ENCODE peak calls at places on chromosomes 4 and X, in four cellular contexts. I is tibial nerve, Z is psoas muscle, A is esophagus squamous epithelium. W is an unnamed sample.

GRCh38 chr4:181685911-181686310 is 557.3 kb upstream of the TENM3 start:
- DNase-seq in I (no peak), Z (no peak), A (no peak), W (no peak)

GRCh38 chr4:92184566-92184965 is 119.2 kb upstream of the GRID2 start:
- DNase-seq in I (no peak), Z (no peak), A (no peak), W (no peak)

GRCh38 chr4:13084210-13084609 is 399.9 kb downstream of the RAB28 start:
- DNase-seq in I (no peak), Z (no peak), A (no peak), W (no peak)

GRCh38 chrX:96715412-96715940 is 30.8 kb downstream of the DIAPH2 start:
- DNase-seq in I (no peak), Z (no peak), A (no peak), W (no peak)

GRCh38 chr4:40750461-40751258 is 905 bp downstream of the NSUN7 start:
- DNase-seq in I (no peak), Z (no peak), A (no peak), W (no peak)

GRCh38 chrX:17778984-17779383 is 41.7 kb downstream of the SCML1 start:
- DNase-seq in I (no peak), Z (no peak), A (no peak), W (no peak)

GRCh38 chr4:30610361-30610760 is 109.8 kb upstream of the PCDH7 start:
- DNase-seq in I (no peak), Z (no peak), A (no peak), W (no peak)

GRCh38 chr4:11471613-11472012 is 42.9 kb upstream of the HS3ST1 start:
- DNase-seq in I (peak; percentile 17), Z (no peak), A (peak; percentile 11), W (no peak)

GRCh38 chr4:105895609-105896460 is 564 bp downstream of the NPNT start:
- DNase-seq in I (no peak), Z (peak; percentile 61), A (no peak), W (no peak)

GRCh38 chrX:40154229-40154852 is 56.6 kb upstream of the BCOR start:
- DNase-seq in I (no peak), Z (peak; percentile 74), A (no peak), W (no peak)

GRCh38 chr4:107718351-107718965 is 1.6 kb downstream of the PAPSS1 start:
- DNase-seq in I (no peak), Z (no peak), A (no peak), W (no peak)

GRCh38 chrX:123085311-123085940 is 98.7 kb upstream of the GRIA3 start:
- DNase-seq in I (no peak), Z (no peak), A (no peak), W (no peak)

GRCh38 chr4:128488055-128488705 is 200.6 kb upstream of the PGRMC2 start:
- DNase-seq in I (no peak), Z (no peak), A (no peak), W (no peak)

GRCh38 chr4:52852041-52852440 is 10.1 kb upstream of the RASL11B start:
- DNase-seq in I (no peak), Z (no peak), A (no peak), W (no peak)

GRCh38 chr4:25970691-25971427 is 56.8 kb downstream of the SMIM20 start:
- DNase-seq in I (no peak), Z (no peak), A (no peak), W (no peak)

GRCh38 chr4:52957220-52957686 is 95.1 kb downstream of the RASL11B start:
- DNase-seq in I (no peak), Z (no peak), A (no peak), W (no peak)

GRCh38 chr4:90727938-90728337 is 600.7 kb downstream of the CCSER1 start:
- DNase-seq in I (no peak), Z (no peak), A (no peak), W (no peak)

GRCh38 chr4:89598602-89599001 is 238.4 kb downstream of the SNCA start:
- DNase-seq in I (no peak), Z (no peak), A (no peak), W (no peak)

GRCh38 chrX:123720486-123720885 is 12.4 kb downstream of the THOC2 start:
- DNase-seq in I (no peak), Z (no peak), A (no peak), W (no peak)

GRCh38 chrX:103878466-103879151 is 46.6 kb upstream of the RAB9B start:
- DNase-seq in I (no peak), Z (no peak), A (no peak), W (no peak)

GRCh38 chr4:79650794-79651431 is 242.9 kb upstream of the GK2 start:
- DNase-seq in I (no peak), Z (no peak), A (no peak), W (no peak)

GRCh38 chrX:107449490-107450175 is at the start of gene FRMPD3:
- DNase-seq in I (no peak), Z (no peak), A (no peak), W (no peak)

GRCh38 chrX:103066606-103067005 is 2.6 kb upstream of the BEX1 start:
- DNase-seq in I (no peak), Z (no peak), A (no peak), W (no peak)

GRCh38 chrX:17519349-17519748 is 144.3 kb downstream of the NHS start:
- DNase-seq in I (peak; percentile 58), Z (peak; percentile 79), A (no peak), W (peak; percentile 12)

GRCh38 chrX:154074199-154074598 is 23.3 kb downstream of the MECP2 start:
- DNase-seq in I (no peak), Z (no peak), A (no peak), W (no peak)
- H3K4me3 ChIP-seq in I (no peak overlapping the region), Z (no peak overlapping the region), A (no peak overlapping the region), W (no peak overlapping the region)

GRCh38 chrX:110001702-110002299 is 1.1 kb upstream of the TMEM164 start:
- DNase-seq in I (no peak), Z (no peak), A (no peak), W (no peak)
- H3K27ac ChIP-seq in I (peak overlapping the region; percentile 72), Z (peak overlapping the region; percentile 86), A (peak overlapping the region; percentile 91), W (peak overlapping the region; percentile 73)

GRCh38 chrX:51336584-51336983 is 4.0 kb downstream of the NUDT10 start:
- DNase-seq in I (peak; percentile 5), Z (no peak), A (no peak), W (no peak)
- TF ChIP-seq CTCF in I (peak; percentile 36), Z (peak; percentile 38), A (peak; percentile 13), W (peak; percentile 39)

DNA sequence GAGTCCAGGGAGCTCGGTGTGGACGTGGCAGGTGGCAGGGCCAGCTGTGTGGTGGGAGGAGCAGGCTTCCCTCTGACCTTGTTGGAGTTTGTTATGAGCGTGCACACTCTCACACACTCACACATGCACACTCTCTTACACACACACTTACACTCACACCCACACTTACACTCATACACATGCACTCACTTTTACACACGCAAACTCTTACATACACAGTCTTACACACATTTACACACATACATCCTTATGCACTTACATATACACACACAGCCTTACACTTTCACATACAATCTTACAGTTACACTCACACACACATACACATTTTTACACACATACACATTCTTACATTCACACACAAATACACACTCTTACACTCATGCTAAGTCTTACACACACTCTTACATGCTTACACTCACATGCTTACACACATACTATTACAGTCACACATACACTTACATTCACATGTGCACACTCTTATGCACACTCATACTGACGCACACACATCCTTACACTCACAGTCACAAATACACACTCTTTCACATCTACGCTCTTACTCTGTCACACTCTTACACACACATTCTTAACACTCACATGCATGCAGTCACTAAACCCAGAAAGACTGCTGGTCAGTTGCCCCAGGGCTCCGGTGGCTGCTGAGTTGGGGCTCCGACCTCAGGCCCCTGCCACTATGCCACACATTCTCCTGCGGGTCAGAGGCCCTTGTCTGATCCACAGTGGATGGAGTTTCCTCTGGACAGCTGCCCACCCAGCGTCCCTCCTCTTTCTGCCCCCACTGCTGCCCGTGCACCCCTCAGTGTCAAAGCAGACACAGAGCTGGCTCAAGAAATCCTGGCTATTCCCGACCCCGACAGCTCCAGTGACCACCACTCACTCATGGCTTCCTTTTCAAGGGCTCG is 95.8 kb downstream of the ADRA2C start:
- DNase-seq in I (no peak), Z (no peak), A (no peak), W (no peak)
- H3K4me3 ChIP-seq in I (no peak overlapping the region), Z (no peak overlapping the region), A (no peak overlapping the region), W (no peak overlapping the region)

GRCh38 chr4:37825943-37826281 is 574 bp upstream of the PGM2 start:
- DNase-seq in I (no peak), Z (no peak), A (no peak), W (no peak)
- H3K27ac ChIP-seq in I (peak overlapping the region; percentile 55), Z (peak overlapping the region; percentile 78), A (peak overlapping the region; percentile 90), W (peak overlapping the region; percentile 78)

GRCh38 chr4:7424553-7425111 is 10.1 kb downstream of the PSAPL1 start:
- DNase-seq in I (no peak), Z (peak; percentile 23), A (no peak), W (no peak)
- TF ChIP-seq CTCF in I (no peak), Z (no peak), A (no peak), W (no peak)

DNA sequence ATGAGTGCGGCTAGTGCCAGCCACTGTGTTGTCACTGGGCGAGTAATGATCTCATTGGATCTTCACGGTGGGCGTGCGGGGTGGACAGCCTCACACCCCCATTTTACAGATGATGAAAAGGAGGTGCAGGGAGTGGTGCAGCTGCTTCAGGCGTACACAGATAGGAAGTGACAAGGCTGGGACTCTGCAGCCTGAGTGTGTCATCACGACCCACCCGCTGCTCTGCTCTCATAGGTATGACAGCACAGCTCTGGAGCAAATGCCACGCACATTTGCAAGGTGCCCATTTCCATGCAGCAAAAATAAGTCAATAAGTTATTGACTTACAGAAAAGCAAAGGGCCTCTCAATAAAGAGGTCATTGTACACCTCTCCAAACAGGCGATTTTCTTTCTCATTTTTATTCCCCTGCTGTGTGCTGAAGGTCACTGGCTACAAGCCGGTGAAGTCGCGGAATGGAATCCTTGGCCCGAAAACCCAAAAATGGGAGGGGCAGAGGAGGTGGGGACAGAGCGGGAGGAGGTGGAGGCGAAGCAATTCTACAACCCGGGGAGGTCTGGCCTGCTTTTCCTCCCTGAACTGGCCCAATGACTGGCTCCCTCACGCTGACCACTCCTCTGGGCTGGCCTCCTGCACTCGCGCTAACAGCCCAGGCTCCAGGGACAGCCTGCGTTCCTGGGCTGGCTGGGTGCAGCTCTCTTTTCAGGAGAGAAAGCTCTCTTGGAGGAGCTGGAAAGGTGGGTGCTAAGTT is at the start of gene SOD3:
- DNase-seq in I (peak; percentile 76), Z (peak; percentile 80), A (no peak), W (peak; percentile 73)
- H3K4me3 ChIP-seq in I (peak within 1 kb of the TSS; percentile 26), Z (peak within 1 kb of the TSS; percentile 55), A (peak within 1 kb of the TSS; percentile 58), W (peak within 1 kb of the TSS; percentile 80)

GRCh38 chrX:24020280-24020876 is 6.6 kb downstream of the KLHL15 start:
- DNase-seq in I (no peak), Z (no peak), A (no peak), W (no peak)
- H3K27ac ChIP-seq in I (no peak overlapping the region), Z (no peak overlapping the region), A (no peak overlapping the region), W (no peak overlapping the region)

GRCh38 chrX:132594129-132594528 is 105.3 kb upstream of the MBNL3 start:
- DNase-seq in I (no peak), Z (no peak), A (no peak), W (no peak)

GRCh38 chrX:132591719-132592275 is 103.0 kb upstream of the MBNL3 start:
- DNase-seq in I (no peak), Z (no peak), A (no peak), W (no peak)

GRCh38 chrX:132590350-132591026 is 101.7 kb upstream of the MBNL3 start:
- DNase-seq in I (no peak), Z (no peak), A (no peak), W (no peak)

DNA sequence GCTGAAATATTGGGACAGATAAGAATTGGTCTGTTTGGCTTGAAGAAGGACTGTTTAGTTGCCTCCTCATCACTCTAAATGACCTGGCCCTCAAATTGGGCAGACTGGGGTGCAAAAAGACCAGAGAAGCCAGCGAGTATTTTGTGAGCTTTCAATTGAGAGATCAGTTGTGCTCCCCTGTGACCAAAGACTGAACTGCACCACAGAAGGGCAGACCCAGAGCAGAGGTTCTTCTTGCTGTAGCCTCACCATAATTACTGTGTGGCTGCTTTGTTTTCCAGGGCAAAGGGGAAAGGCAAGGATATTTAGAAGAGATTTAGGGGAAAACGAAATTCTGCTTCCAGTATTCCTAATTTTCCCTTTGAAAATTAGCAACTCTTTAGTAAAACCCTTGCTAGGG is 104.0 kb upstream of the MBNL3 start:
- DNase-seq in I (peak; percentile 4), Z (no peak), A (no peak), W (no peak)
- TF ChIP-seq CTCF in I (peak; percentile 23), Z (peak; percentile 31), A (no peak), W (no peak)